ENCODE peak calls at places on chromosomes 13 and 19, in four cellular contexts. K is endothelial cell of umbilical vein, U is IMR-90, M is K562. G is an unnamed sample.

GRCh38 chr19:3743486-3743885 is 18.0 kb downstream of the APBA3 start:
- DNase-seq in U (no peak), K (peak), M (peak), G (no peak)

GRCh38 chr19:47274891-47275865 is 493 bp downstream of the INAFM1 start:
- DNase-seq in K (peak), U (no peak), M (no peak), G (no peak)

GRCh38 chr19:3188627-3189596 is 3.2 kb downstream of the NCLN start:
- DNase-seq in K (no peak), M (no peak), U (no peak), G (no peak)

GRCh38 chr19:45322311-45322710 is 364 bp downstream of the CKM start:
- DNase-seq in K (no peak), M (no peak), U (no peak), G (no peak)

GRCh38 chr19:11410682-11411081 is 8.4 kb downstream of the RGL3 start:
- DNase-seq in M (peak), U (peak), K (no peak), G (no peak)

GRCh38 chr19:6700586-6701316 is 19.7 kb downstream of the C3 start:
- DNase-seq in M (no peak), U (no peak), K (no peak), G (no peak)

GRCh38 chr19:35309481-35310279 is 17.7 kb downstream of the MAG start:
- DNase-seq in K (no peak), M (peak), U (peak), G (no peak)

GRCh38 chr19:1540353-1540925 is 16.6 kb downstream of the PLK5 start:
- DNase-seq in K (no peak), M (no peak), U (no peak), G (no peak)

GRCh38 chr13:62320129-62320724 is 904.6 kb upstream of the PCDH20 start:
- DNase-seq in K (peak), U (peak), M (no peak), G (peak)

GRCh38 chr13:48813518-48813917 is 159.8 kb downstream of the CYSLTR2 start:
- DNase-seq in M (no peak), K (no peak), U (no peak), G (no peak)

GRCh38 chr13:40963927-40964326 is 55.2 kb downstream of the ELF1 start:
- DNase-seq in M (peak), U (peak), K (no peak), G (no peak)

GRCh38 chr13:47829684-47830083 is 171.4 kb downstream of the SUCLA2 start:
- DNase-seq in K (no peak), U (peak), M (no peak), G (no peak)

GRCh38 chr13:48318014-48318713 is 14.6 kb downstream of the RB1 start:
- DNase-seq in M (no peak), K (no peak), U (no peak), G (no peak)

GRCh38 chr19:22784051-22784450 is at the start of gene ZNF99:
- DNase-seq in K (no peak), U (no peak), M (no peak), G (no peak)

GRCh38 chr13:77213644-77214043 is 113.2 kb downstream of the MYCBP2 start:
- DNase-seq in U (peak), M (peak), K (peak), G (no peak)

GRCh38 chr19:44050740-44051653 is 839 bp upstream of the ZNF223 start:
- DNase-seq in U (no peak), K (no peak), M (no peak), G (no peak)

GRCh38 chr19:16363133-16363851 is 38.7 kb downstream of the KLF2 start:
- DNase-seq in M (no peak), K (no peak), U (no peak), G (no peak)

GRCh38 chr13:27283906-27284523 is 13.4 kb downstream of the RASL11A start:
- DNase-seq in M (peak), U (no peak), K (peak), G (no peak)

GRCh38 chr19:51760811-51761356 is at the start of gene FPR2:
- DNase-seq in K (no peak), U (no peak), M (no peak), G (no peak)

GRCh38 chr13:106310450-106310849 is 225.0 kb downstream of the EFNB2 start:
- DNase-seq in M (no peak), U (no peak), K (no peak), G (no peak)

GRCh38 chr13:111361046-111361872 is 40.8 kb downstream of the TEX29 start:
- DNase-seq in K (no peak), U (no peak), M (no peak), G (no peak)
- TF ChIP-seq FOS in K (no peak), U (no peak), M (no peak), G (no peak)

GRCh38 chr13:72652681-72653080 is 74.7 kb downstream of the MZT1 start:
- DNase-seq in M (no peak), K (peak), U (no peak), G (no peak)
- TF ChIP-seq FOS in M (no peak), K (peak), U (no peak), G (no peak)

DNA sequence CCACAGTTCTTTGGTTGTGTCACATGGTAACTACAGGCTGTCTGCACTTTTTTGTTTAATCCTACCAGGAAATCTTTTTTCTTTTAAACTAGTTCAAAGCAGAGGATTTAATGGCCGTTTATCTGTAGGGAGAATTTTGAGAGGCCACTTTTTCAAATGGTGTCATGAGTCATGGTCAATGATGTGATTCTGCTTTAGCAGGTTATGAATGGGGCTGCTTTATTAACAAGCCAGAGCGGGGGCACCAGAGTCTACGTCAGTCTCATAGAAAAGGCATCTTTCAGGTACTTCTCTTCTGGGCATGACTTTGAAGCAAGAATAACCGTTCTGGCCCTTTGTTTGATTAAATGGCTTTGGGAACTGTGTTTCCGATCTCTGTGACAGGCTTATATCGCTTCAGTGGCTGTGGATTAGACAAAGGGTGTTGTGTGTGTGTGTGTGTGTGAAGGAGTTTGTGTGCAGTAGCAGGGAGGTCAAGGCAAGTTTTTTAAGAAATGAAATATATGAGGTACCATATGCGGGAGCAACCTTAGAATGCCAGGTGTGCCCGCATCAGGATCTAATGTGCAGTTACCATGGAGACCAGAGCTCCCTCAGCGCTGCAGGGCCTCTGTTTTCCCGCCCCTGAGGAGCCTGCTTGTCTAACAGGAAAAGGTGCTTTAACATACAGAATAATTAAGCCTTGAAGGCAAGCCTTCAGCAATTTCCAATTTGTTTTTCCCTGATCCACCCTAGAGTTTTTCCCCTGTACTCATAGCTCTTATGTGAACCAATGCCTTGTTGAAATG is 120.5 kb downstream of the KATNAL1 start:
- DNase-seq in K (no peak), U (peak), M (no peak), G (no peak)
- TF ChIP-seq FOS in K (no peak), U (no peak), M (no peak), G (no peak)

GRCh38 chr19:28492201-28492600 is 720.8 kb downstream of the UQCRFS1 start:
- DNase-seq in U (no peak), M (no peak), K (no peak), G (no peak)

GRCh38 chr19:28492616-28493015 is 720.3 kb downstream of the UQCRFS1 start:
- DNase-seq in K (no peak), U (no peak), M (no peak), G (no peak)

GRCh38 chr19:28495046-28495445 is 717.9 kb downstream of the UQCRFS1 start:
- DNase-seq in K (no peak), M (peak), U (no peak), G (no peak)

GRCh38 chr19:28493881-28494280 is 719.1 kb downstream of the UQCRFS1 start:
- DNase-seq in U (no peak), M (no peak), K (no peak), G (no peak)

GRCh38 chr19:28494466-28494865 is 718.5 kb downstream of the UQCRFS1 start:
- DNase-seq in K (no peak), U (no peak), M (no peak), G (no peak)
- TF ChIP-seq FOS in K (no peak), U (no peak), M (no peak), G (no peak)

GRCh38 chr13:86882835-86883234 is 788.3 kb upstream of the SLITRK5 start:
- DNase-seq in U (peak), K (no peak), M (no peak), G (no peak)
- TF ChIP-seq FOS in U (no peak), K (no peak), M (no peak), G (no peak)

GRCh38 chr19:38708413-38709024 is 35.8 kb downstream of the CAPN12 start:
- DNase-seq in K (no peak), M (no peak), U (no peak), G (no peak)

GRCh38 chr19:38705197-38706019 is 38.9 kb downstream of the CAPN12 start:
- DNase-seq in M (no peak), K (no peak), U (no peak), G (no peak)

GRCh38 chr19:38709119-38709518 is 35.2 kb downstream of the CAPN12 start:
- DNase-seq in K (no peak), M (no peak), U (no peak), G (no peak)

GRCh38 chr19:38707512-38708114 is 36.7 kb downstream of the CAPN12 start:
- DNase-seq in U (peak), M (no peak), K (peak), G (no peak)

GRCh38 chr19:38706792-38707511 is 37.3 kb downstream of the CAPN12 start:
- DNase-seq in U (no peak), K (peak), M (no peak), G (no peak)
- TF ChIP-seq FOS in U (no peak), K (no peak), M (no peak), G (no peak)

GRCh38 chr13:93535256-93535655 is 308.6 kb downstream of the GPC6 start:
- DNase-seq in U (peak), M (no peak), K (no peak), G (no peak)
- TF ChIP-seq FOS in U (no peak), M (no peak), K (no peak), G (no peak)

GRCh38 chr13:88263808-88264207 is 592.6 kb downstream of the SLITRK5 start:
- DNase-seq in K (no peak), U (no peak), M (no peak), G (no peak)
- TF ChIP-seq FOS in K (no peak), U (no peak), M (no peak), G (no peak)

GRCh38 chr13:71786815-71787214 is 80.2 kb downstream of the DACH1 start:
- DNase-seq in K (no peak), M (no peak), U (no peak), G (no peak)
- TF ChIP-seq FOS in K (no peak), M (no peak), U (no peak), G (no peak)